ENCODE peak calls at places on chromosomes 16 and 17, in nine cellular contexts. One of them, this sample, is unnamed.

GRCh38 chr16:86668136-86668535 is 89.8 kb downstream of the FOXL1 start:
- DNase-seq in breast epithelium: no peak
- DNase-seq in fibroblast of the conjunctiva: no peak
- DNase-seq in lung microvascular endothelial cell: peak
- DNase-seq in H54: no peak
- DNase-seq in fibroblast of the aortic adventitia: peak
- DNase-seq in stimulated activated CD4-positive, alpha-beta T cell treated with anti-CD3 and anti-CD28 coated beads, Interleukin-12 subunit alpha, Interleukin-12 subunit beta, amount 100 ng/mL, for 4 hours: no peak
- DNase-seq in neural progenitor cell: no peak
- DNase-seq in stimulated activated CD8-positive, alpha-beta memory T cell treated with anti-CD3 and anti-CD28 coated beads, Interleukin-7, amount 100 ng/mL, for 24 hours: no peak
- DNase-seq in this sample: no peak

GRCh38 chr16:27639588-27640276 is 89.8 kb downstream of the KATNIP start:
- DNase-seq in lung microvascular endothelial cell: peak
- DNase-seq in fibroblast of the aortic adventitia: peak
- DNase-seq in stimulated activated CD8-positive, alpha-beta memory T cell treated with anti-CD3 and anti-CD28 coated beads, Interleukin-7, amount 100 ng/mL, for 24 hours: no peak
- DNase-seq in neural progenitor cell: peak
- DNase-seq in stimulated activated CD4-positive, alpha-beta T cell treated with anti-CD3 and anti-CD28 coated beads, Interleukin-12 subunit alpha, Interleukin-12 subunit beta, amount 100 ng/mL, for 4 hours: no peak
- DNase-seq in H54: peak
- DNase-seq in breast epithelium: no peak
- DNase-seq in fibroblast of the conjunctiva: peak
- DNase-seq in this sample: peak

GRCh38 chr17:15456972-15457722 is 10.3 kb downstream of the CDRT4 start:
- DNase-seq in neural progenitor cell: no peak
- DNase-seq in stimulated activated CD4-positive, alpha-beta T cell treated with anti-CD3 and anti-CD28 coated beads, Interleukin-12 subunit alpha, Interleukin-12 subunit beta, amount 100 ng/mL, for 4 hours: no peak
- DNase-seq in stimulated activated CD8-positive, alpha-beta memory T cell treated with anti-CD3 and anti-CD28 coated beads, Interleukin-7, amount 100 ng/mL, for 24 hours: no peak
- DNase-seq in fibroblast of the aortic adventitia: peak
- DNase-seq in lung microvascular endothelial cell: peak
- DNase-seq in fibroblast of the conjunctiva: peak
- DNase-seq in breast epithelium: peak
- DNase-seq in H54: no peak
- DNase-seq in this sample: no peak

GRCh38 chr17:81396722-81397313 is 1.6 kb downstream of the BAHCC1 start:
- DNase-seq in breast epithelium: no peak
- DNase-seq in stimulated activated CD8-positive, alpha-beta memory T cell treated with anti-CD3 and anti-CD28 coated beads, Interleukin-7, amount 100 ng/mL, for 24 hours: no peak
- DNase-seq in fibroblast of the aortic adventitia: peak
- DNase-seq in stimulated activated CD4-positive, alpha-beta T cell treated with anti-CD3 and anti-CD28 coated beads, Interleukin-12 subunit alpha, Interleukin-12 subunit beta, amount 100 ng/mL, for 4 hours: no peak
- DNase-seq in neural progenitor cell: peak
- DNase-seq in H54: no peak
- DNase-seq in lung microvascular endothelial cell: peak
- DNase-seq in fibroblast of the conjunctiva: no peak
- DNase-seq in this sample: peak

GRCh38 chr17:28293994-28294393 is 25.0 kb upstream of the TMEM97 start:
- DNase-seq in neural progenitor cell: no peak
- DNase-seq in fibroblast of the aortic adventitia: no peak
- DNase-seq in lung microvascular endothelial cell: no peak
- DNase-seq in breast epithelium: no peak
- DNase-seq in stimulated activated CD8-positive, alpha-beta memory T cell treated with anti-CD3 and anti-CD28 coated beads, Interleukin-7, amount 100 ng/mL, for 24 hours: no peak
- DNase-seq in stimulated activated CD4-positive, alpha-beta T cell treated with anti-CD3 and anti-CD28 coated beads, Interleukin-12 subunit alpha, Interleukin-12 subunit beta, amount 100 ng/mL, for 4 hours: no peak
- DNase-seq in fibroblast of the conjunctiva: no peak
- DNase-seq in H54: no peak
- DNase-seq in this sample: no peak

GRCh38 chr17:40021471-40021961 is 6.3 kb downstream of the CSF3 start:
- DNase-seq in breast epithelium: peak
- DNase-seq in stimulated activated CD4-positive, alpha-beta T cell treated with anti-CD3 and anti-CD28 coated beads, Interleukin-12 subunit alpha, Interleukin-12 subunit beta, amount 100 ng/mL, for 4 hours: no peak
- DNase-seq in neural progenitor cell: no peak
- DNase-seq in fibroblast of the aortic adventitia: peak
- DNase-seq in fibroblast of the conjunctiva: peak
- DNase-seq in lung microvascular endothelial cell: peak
- DNase-seq in stimulated activated CD8-positive, alpha-beta memory T cell treated with anti-CD3 and anti-CD28 coated beads, Interleukin-7, amount 100 ng/mL, for 24 hours: no peak
- DNase-seq in H54: peak
- DNase-seq in this sample: no peak

GRCh38 chr17:36807496-36808180 is 129.6 kb upstream of the LHX1 start:
- DNase-seq in fibroblast of the aortic adventitia: no peak
- DNase-seq in stimulated activated CD8-positive, alpha-beta memory T cell treated with anti-CD3 and anti-CD28 coated beads, Interleukin-7, amount 100 ng/mL, for 24 hours: no peak
- DNase-seq in stimulated activated CD4-positive, alpha-beta T cell treated with anti-CD3 and anti-CD28 coated beads, Interleukin-12 subunit alpha, Interleukin-12 subunit beta, amount 100 ng/mL, for 4 hours: no peak
- DNase-seq in H54: no peak
- DNase-seq in neural progenitor cell: peak
- DNase-seq in lung microvascular endothelial cell: no peak
- DNase-seq in breast epithelium: no peak
- DNase-seq in fibroblast of the conjunctiva: no peak
- DNase-seq in this sample: no peak

GRCh38 chr16:85316321-85316919 is 204.1 kb upstream of the CIBAR2 start:
- DNase-seq in lung microvascular endothelial cell: peak
- DNase-seq in H54: peak
- DNase-seq in fibroblast of the aortic adventitia: peak
- DNase-seq in stimulated activated CD8-positive, alpha-beta memory T cell treated with anti-CD3 and anti-CD28 coated beads, Interleukin-7, amount 100 ng/mL, for 24 hours: no peak
- DNase-seq in fibroblast of the conjunctiva: peak
- DNase-seq in stimulated activated CD4-positive, alpha-beta T cell treated with anti-CD3 and anti-CD28 coated beads, Interleukin-12 subunit alpha, Interleukin-12 subunit beta, amount 100 ng/mL, for 4 hours: peak
- DNase-seq in breast epithelium: no peak
- DNase-seq in neural progenitor cell: peak
- DNase-seq in this sample: peak

GRCh38 chr17:68035131-68035522 is 408 bp upstream of the KPNA2 start:
- DNase-seq in H54: peak
- DNase-seq in lung microvascular endothelial cell: no peak
- DNase-seq in stimulated activated CD4-positive, alpha-beta T cell treated with anti-CD3 and anti-CD28 coated beads, Interleukin-12 subunit alpha, Interleukin-12 subunit beta, amount 100 ng/mL, for 4 hours: peak
- DNase-seq in neural progenitor cell: peak
- DNase-seq in breast epithelium: peak
- DNase-seq in fibroblast of the conjunctiva: no peak
- DNase-seq in fibroblast of the aortic adventitia: no peak
- DNase-seq in stimulated activated CD8-positive, alpha-beta memory T cell treated with anti-CD3 and anti-CD28 coated beads, Interleukin-7, amount 100 ng/mL, for 24 hours: peak
- DNase-seq in this sample: no peak

GRCh38 chr17:59439711-59440110 is 108.3 kb downstream of the YPEL2 start:
- DNase-seq in stimulated activated CD4-positive, alpha-beta T cell treated with anti-CD3 and anti-CD28 coated beads, Interleukin-12 subunit alpha, Interleukin-12 subunit beta, amount 100 ng/mL, for 4 hours: no peak
- DNase-seq in lung microvascular endothelial cell: peak
- DNase-seq in breast epithelium: no peak
- DNase-seq in fibroblast of the conjunctiva: no peak
- DNase-seq in neural progenitor cell: no peak
- DNase-seq in H54: no peak
- DNase-seq in stimulated activated CD8-positive, alpha-beta memory T cell treated with anti-CD3 and anti-CD28 coated beads, Interleukin-7, amount 100 ng/mL, for 24 hours: no peak
- DNase-seq in fibroblast of the aortic adventitia: no peak
- DNase-seq in this sample: no peak

This sample was measured in CMK.